ENCODE peak calls at places on chromosomes 11 and 22, in nine cellular contexts. One of them, this sample, is unnamed.

GRCh38 chr11:112212290-112212689 is 13.9 kb upstream of the PTS start:
- DNase-seq in lung: no peak
- DNase-seq in cardiac fibroblast: no peak
- DNase-seq in IMR-90: peak; percentile 20
- DNase-seq in neural progenitor cell: no peak
- DNase-seq in CD8-positive, alpha-beta T cell: no peak
- DNase-seq in kidney: no peak
- DNase-seq in fibroblast of the aortic adventitia: no peak
- DNase-seq in HCT116: no peak
- DNase-seq in this sample: no peak

GRCh38 chr11:103545551-103545950 is 436.3 kb downstream of the DYNC2H1 start:
- DNase-seq in CD8-positive, alpha-beta T cell: no peak
- DNase-seq in neural progenitor cell: no peak
- DNase-seq in HCT116: no peak
- DNase-seq in lung: no peak
- DNase-seq in cardiac fibroblast: no peak
- DNase-seq in fibroblast of the aortic adventitia: no peak
- DNase-seq in kidney: no peak
- DNase-seq in IMR-90: no peak
- DNase-seq in this sample: no peak

GRCh38 chr11:33920838-33921613 is 29.1 kb upstream of the LMO2 start:
- DNase-seq in cardiac fibroblast: no peak
- DNase-seq in fibroblast of the aortic adventitia: no peak
- DNase-seq in neural progenitor cell: no peak
- DNase-seq in kidney: no peak
- DNase-seq in lung: no peak
- DNase-seq in HCT116: no peak
- DNase-seq in CD8-positive, alpha-beta T cell: no peak
- DNase-seq in IMR-90: no peak
- DNase-seq in this sample: no peak

GRCh38 chr11:19646921-19647320 is 65.7 kb upstream of the NAV2 start:
- DNase-seq in lung: peak; percentile 55
- DNase-seq in fibroblast of the aortic adventitia: peak; percentile 87
- DNase-seq in neural progenitor cell: no peak
- DNase-seq in CD8-positive, alpha-beta T cell: no peak
- DNase-seq in HCT116: no peak
- DNase-seq in kidney: no peak
- DNase-seq in cardiac fibroblast: peak; percentile 89
- DNase-seq in IMR-90: peak; percentile 93
- DNase-seq in this sample: no peak

GRCh38 chr11:2775083-2775625 is 75.4 kb upstream of the KCNQ1OT1 start:
- DNase-seq in CD8-positive, alpha-beta T cell: peak; percentile 47
- DNase-seq in kidney: peak; percentile 50
- DNase-seq in IMR-90: no peak
- DNase-seq in HCT116: no peak
- DNase-seq in fibroblast of the aortic adventitia: no peak
- DNase-seq in cardiac fibroblast: no peak
- DNase-seq in neural progenitor cell: no peak
- DNase-seq in lung: peak; percentile 19
- DNase-seq in this sample: no peak

GRCh38 chr11:114986365-114986764 is 308.0 kb downstream of the NXPE2 start:
- DNase-seq in IMR-90: no peak
- DNase-seq in neural progenitor cell: no peak
- DNase-seq in lung: no peak
- DNase-seq in fibroblast of the aortic adventitia: no peak
- DNase-seq in CD8-positive, alpha-beta T cell: no peak
- DNase-seq in cardiac fibroblast: no peak
- DNase-seq in HCT116: no peak
- DNase-seq in kidney: no peak
- DNase-seq in this sample: no peak

GRCh38 chr22:46576556-46577351 is 39.3 kb upstream of the CELSR1 start:
- DNase-seq in cardiac fibroblast: peak; percentile 62
- DNase-seq in CD8-positive, alpha-beta T cell: peak; percentile 77
- DNase-seq in fibroblast of the aortic adventitia: peak; percentile 26
- DNase-seq in HCT116: no peak
- DNase-seq in IMR-90: peak; percentile 35
- DNase-seq in kidney: peak; percentile 82
- DNase-seq in neural progenitor cell: peak; percentile 85
- DNase-seq in lung: no peak
- DNase-seq in this sample: no peak

GRCh38 chr11:124863137-124863825 is 2.0 kb upstream of the ROBO3 start:
- DNase-seq in CD8-positive, alpha-beta T cell: peak; percentile 42
- DNase-seq in cardiac fibroblast: peak; percentile 50
- DNase-seq in IMR-90: peak; percentile 35
- DNase-seq in kidney: peak; percentile 82
- DNase-seq in lung: peak; percentile 62
- DNase-seq in neural progenitor cell: peak; percentile 95
- DNase-seq in fibroblast of the aortic adventitia: peak; percentile 44
- DNase-seq in HCT116: no peak
- DNase-seq in this sample: no peak

GRCh38 chr22:44931766-44932165 is 78.0 kb downstream of the PHF21B start:
- DNase-seq in kidney: peak; percentile 44
- DNase-seq in cardiac fibroblast: no peak
- DNase-seq in neural progenitor cell: no peak
- DNase-seq in fibroblast of the aortic adventitia: no peak
- DNase-seq in lung: no peak
- DNase-seq in HCT116: no peak
- DNase-seq in CD8-positive, alpha-beta T cell: no peak
- DNase-seq in IMR-90: no peak
- DNase-seq in this sample: no peak

GRCh38 chr22:33221566-33221965 is 163.4 kb upstream of the SYN3 start:
- DNase-seq in HCT116: no peak
- DNase-seq in cardiac fibroblast: no peak
- DNase-seq in IMR-90: no peak
- DNase-seq in neural progenitor cell: no peak
- DNase-seq in kidney: no peak
- DNase-seq in fibroblast of the aortic adventitia: peak; percentile 15
- DNase-seq in CD8-positive, alpha-beta T cell: no peak
- DNase-seq in lung: no peak
- DNase-seq in this sample: no peak

GRCh38 chr11:44740967-44741366 is 14.2 kb downstream of the TSPAN18 start:
- DNase-seq in kidney: no peak
- DNase-seq in HCT116: no peak
- DNase-seq in CD8-positive, alpha-beta T cell: no peak
- DNase-seq in fibroblast of the aortic adventitia: no peak
- DNase-seq in cardiac fibroblast: no peak
- DNase-seq in IMR-90: no peak
- DNase-seq in neural progenitor cell: no peak
- DNase-seq in lung: no peak
- DNase-seq in this sample: no peak

GRCh38 chr11:84117394-84117793 is 831.2 kb upstream of the CCDC90B start:
- DNase-seq in HCT116: no peak
- DNase-seq in IMR-90: peak; percentile 16
- DNase-seq in neural progenitor cell: no peak
- DNase-seq in kidney: no peak
- DNase-seq in CD8-positive, alpha-beta T cell: no peak
- DNase-seq in fibroblast of the aortic adventitia: peak; percentile 11
- DNase-seq in lung: no peak
- DNase-seq in cardiac fibroblast: peak; percentile 2
- DNase-seq in this sample: no peak

GRCh38 chr22:25407859-25408229 is 156.6 kb upstream of the GRK3 start:
- DNase-seq in kidney: peak; percentile 12
- DNase-seq in fibroblast of the aortic adventitia: no peak
- DNase-seq in CD8-positive, alpha-beta T cell: no peak
- DNase-seq in IMR-90: no peak
- DNase-seq in lung: no peak
- DNase-seq in neural progenitor cell: no peak
- DNase-seq in HCT116: no peak
- DNase-seq in cardiac fibroblast: no peak
- DNase-seq in this sample: no peak

GRCh38 chr22:43289551-43289963 is 53.6 kb downstream of the SCUBE1 start:
- DNase-seq in neural progenitor cell: no peak
- DNase-seq in IMR-90: peak; percentile 11
- DNase-seq in lung: no peak
- DNase-seq in kidney: no peak
- DNase-seq in HCT116: no peak
- DNase-seq in cardiac fibroblast: no peak
- DNase-seq in fibroblast of the aortic adventitia: peak; percentile 21
- DNase-seq in CD8-positive, alpha-beta T cell: no peak
- DNase-seq in this sample: no peak

GRCh38 chr22:27420817-27421361 is 380.7 kb downstream of the MN1 start:
- DNase-seq in HCT116: no peak
- DNase-seq in neural progenitor cell: no peak
- DNase-seq in cardiac fibroblast: peak; percentile 97
- DNase-seq in fibroblast of the aortic adventitia: peak; percentile 99
- DNase-seq in lung: peak; percentile 65
- DNase-seq in IMR-90: peak; percentile 95
- DNase-seq in kidney: peak; percentile 87
- DNase-seq in CD8-positive, alpha-beta T cell: no peak
- DNase-seq in this sample: peak; percentile 61

DNA sequence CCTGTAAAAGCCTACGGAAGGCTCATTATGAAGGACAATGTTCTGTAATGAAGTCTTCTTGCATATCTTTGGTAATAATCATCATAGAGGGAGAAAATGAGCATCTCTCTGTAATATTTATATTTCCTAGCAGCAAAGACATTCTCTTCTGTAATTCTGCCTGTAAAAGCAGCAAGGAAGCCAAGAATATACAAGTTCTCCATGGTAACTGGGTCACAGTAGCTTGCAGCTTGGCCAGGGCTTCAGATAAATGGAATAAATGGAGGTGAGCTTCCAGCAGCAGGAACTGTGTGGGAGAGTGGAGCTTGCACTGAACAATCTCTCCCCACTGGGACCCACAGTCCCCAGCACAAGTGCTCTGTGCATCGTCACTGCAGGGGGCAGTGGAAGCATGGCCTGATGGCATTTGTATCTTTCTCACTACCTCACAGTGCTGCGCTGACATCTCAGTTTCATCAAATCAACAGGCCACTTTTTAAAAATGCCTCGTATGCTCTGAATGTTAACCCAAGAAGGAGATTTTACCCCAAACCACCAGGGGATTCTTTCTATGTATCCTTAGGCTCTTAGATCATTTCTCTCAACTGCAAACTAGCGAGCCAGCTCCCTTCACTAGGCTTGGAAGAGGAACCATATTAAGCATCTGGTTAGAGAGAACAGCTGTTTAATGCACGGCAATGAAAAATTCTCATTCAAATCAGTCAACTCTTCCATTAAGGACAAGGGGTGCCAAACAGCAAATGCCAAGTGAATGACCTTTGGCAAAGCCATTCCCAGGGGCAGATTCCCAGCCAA is 1059.7 kb downstream of the OPCML start:
- DNase-seq in kidney: no peak
- DNase-seq in fibroblast of the aortic adventitia: no peak
- DNase-seq in cardiac fibroblast: peak; percentile 6
- DNase-seq in HCT116: no peak
- DNase-seq in lung: no peak
- DNase-seq in IMR-90: no peak
- DNase-seq in CD8-positive, alpha-beta T cell: no peak
- DNase-seq in neural progenitor cell: no peak
- DNase-seq in this sample: no peak
- TF ChIP-seq CTCF in kidney: no peak
- TF ChIP-seq CTCF in fibroblast of the aortic adventitia: no peak
- TF ChIP-seq CTCF in cardiac fibroblast: no peak
- TF ChIP-seq CTCF in HCT116: no peak
- TF ChIP-seq CTCF in lung: no peak
- TF ChIP-seq CTCF in IMR-90: no peak
- TF ChIP-seq CTCF in CD8-positive, alpha-beta T cell: no peak
- TF ChIP-seq CTCF in neural progenitor cell: no peak
- TF ChIP-seq CTCF in this sample: no peak

GRCh38 chr11:93219440-93219839 is 21.6 kb upstream of the SLC36A4 start:
- DNase-seq in fibroblast of the aortic adventitia: no peak
- DNase-seq in HCT116: no peak
- DNase-seq in lung: no peak
- DNase-seq in neural progenitor cell: no peak
- DNase-seq in kidney: no peak
- DNase-seq in cardiac fibroblast: no peak
- DNase-seq in CD8-positive, alpha-beta T cell: no peak
- DNase-seq in IMR-90: no peak
- DNase-seq in this sample: no peak
- H3K4me3 ChIP-seq in fibroblast of the aortic adventitia: no peak overlapping the region
- H3K4me3 ChIP-seq in HCT116: no peak overlapping the region
- H3K4me3 ChIP-seq in lung: no peak overlapping the region
- H3K4me3 ChIP-seq in neural progenitor cell: no peak overlapping the region
- H3K4me3 ChIP-seq in kidney: no peak overlapping the region
- H3K4me3 ChIP-seq in cardiac fibroblast: no peak overlapping the region
- H3K4me3 ChIP-seq in CD8-positive, alpha-beta T cell: no peak overlapping the region
- H3K4me3 ChIP-seq in IMR-90: no peak overlapping the region
- H3K4me3 ChIP-seq in this sample: no peak overlapping the region

DNA sequence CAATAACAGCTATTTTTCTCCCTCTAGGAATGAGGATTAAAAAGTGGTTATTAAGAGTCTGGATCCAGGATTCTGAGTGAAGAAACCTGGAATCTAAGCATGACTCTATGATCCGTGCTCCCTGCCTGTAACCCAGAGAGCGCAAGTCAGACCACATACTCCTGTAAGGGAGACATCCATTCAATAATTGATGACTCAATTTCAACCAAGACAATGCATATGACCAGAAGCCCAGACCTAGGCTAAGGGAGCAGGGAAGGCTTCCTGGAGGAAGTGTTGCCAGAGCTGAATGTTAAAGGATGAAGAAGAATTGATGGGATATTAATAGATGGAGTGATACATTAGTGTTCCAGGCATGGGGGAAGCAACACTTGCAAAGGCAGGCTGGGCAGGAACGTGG is 13.8 kb upstream of the PAMR1 start:
- DNase-seq in fibroblast of the aortic adventitia: peak; percentile 72
- DNase-seq in lung: no peak
- DNase-seq in HCT116: no peak
- DNase-seq in CD8-positive, alpha-beta T cell: no peak
- DNase-seq in cardiac fibroblast: no peak
- DNase-seq in neural progenitor cell: no peak
- DNase-seq in kidney: no peak
- DNase-seq in IMR-90: no peak
- DNase-seq in this sample: no peak
- TF ChIP-seq CTCF in fibroblast of the aortic adventitia: no peak
- TF ChIP-seq CTCF in lung: no peak
- TF ChIP-seq CTCF in HCT116: no peak
- TF ChIP-seq CTCF in CD8-positive, alpha-beta T cell: no peak
- TF ChIP-seq CTCF in cardiac fibroblast: no peak
- TF ChIP-seq CTCF in neural progenitor cell: no peak
- TF ChIP-seq CTCF in kidney: no peak
- TF ChIP-seq CTCF in IMR-90: no peak
- TF ChIP-seq CTCF in this sample: no peak

DNA sequence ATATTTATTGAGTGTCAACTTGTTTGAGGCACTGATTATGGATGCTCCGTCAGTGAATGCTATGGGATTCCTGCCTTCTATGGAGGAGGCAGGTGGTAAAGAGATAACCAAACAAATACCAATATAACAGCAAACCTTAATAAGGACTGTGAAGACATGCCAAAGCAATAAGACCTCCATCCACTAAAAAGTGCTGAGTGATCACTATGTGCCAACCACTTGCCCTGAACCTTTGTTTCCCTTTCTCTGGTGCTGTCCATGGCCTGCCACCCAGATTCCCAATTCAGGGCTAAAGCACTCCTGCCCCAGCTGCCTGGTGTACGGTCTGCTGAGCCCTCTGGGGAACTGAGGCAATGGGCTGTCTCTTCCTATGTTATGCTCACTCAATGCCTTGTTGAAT is 1074.9 kb downstream of the OPCML start:
- DNase-seq in CD8-positive, alpha-beta T cell: no peak
- DNase-seq in fibroblast of the aortic adventitia: no peak
- DNase-seq in neural progenitor cell: no peak
- DNase-seq in cardiac fibroblast: no peak
- DNase-seq in kidney: no peak
- DNase-seq in HCT116: no peak
- DNase-seq in IMR-90: no peak
- DNase-seq in lung: no peak
- DNase-seq in this sample: no peak
- H3K4me3 ChIP-seq in CD8-positive, alpha-beta T cell: no peak overlapping the region
- H3K4me3 ChIP-seq in fibroblast of the aortic adventitia: no peak overlapping the region
- H3K4me3 ChIP-seq in neural progenitor cell: no peak overlapping the region
- H3K4me3 ChIP-seq in cardiac fibroblast: no peak overlapping the region
- H3K4me3 ChIP-seq in kidney: no peak overlapping the region
- H3K4me3 ChIP-seq in HCT116: no peak overlapping the region
- H3K4me3 ChIP-seq in IMR-90: no peak overlapping the region
- H3K4me3 ChIP-seq in lung: no peak overlapping the region
- H3K4me3 ChIP-seq in this sample: no peak overlapping the region

This sample was measured in LNCaP clone FGC.